ENCODE peak calls at places on chromosomes 7 and 10, in five cellular contexts. I is kidney epithelial cell, B is EL, V is A673, D is renal cortical epithelial cell. O is an unnamed sample.

GRCh38 chr7:54995631-54996340 is 23.0 kb upstream of the EGFR start:
- DNase-seq in I (peak), B (peak), V (no peak), D (peak), O (no peak)

GRCh38 chr10:114831186-114831867 is 9.7 kb downstream of the FHIP2A start:
- DNase-seq in I (no peak), B (peak), V (no peak), D (no peak), O (no peak)

GRCh38 chr10:35216303-35216905 is 89.8 kb downstream of the CREM start:
- DNase-seq in I (no peak), B (no peak), V (no peak), D (peak), O (peak)

GRCh38 chr7:2168612-2169312 is 64.0 kb downstream of the MAD1L1 start:
- DNase-seq in I (peak), B (no peak), V (no peak), D (peak), O (no peak)

GRCh38 chr10:12221323-12222298 is 25.6 kb downstream of the CDC123 start:
- DNase-seq in I (no peak), B (peak), V (peak), D (peak), O (no peak)

GRCh38 chr7:44052771-44053365 is 8.4 kb downstream of the DBNL start:
- DNase-seq in I (no peak), B (no peak), V (no peak), D (no peak), O (peak)

GRCh38 chr7:117986645-117987269 is 113.5 kb upstream of the CTTNBP2 start:
- DNase-seq in I (no peak), B (no peak), V (no peak), D (peak), O (no peak)

GRCh38 chr7:79420464-79420863 is 33.0 kb downstream of the MAGI2 start:
- DNase-seq in I (peak), B (peak), V (no peak), D (peak), O (no peak)

GRCh38 chr7:50690541-50691011 is 92.1 kb downstream of the GRB10 start:
- DNase-seq in I (no peak), B (no peak), V (no peak), D (no peak), O (no peak)